ENCODE peak calls at places on chromosomes 4 and X, in five cellular contexts. C, D, O, Z and L are unnamed samples.

GRCh38 chrX:129954804-129955203 is 27.6 kb upstream of the BCORL1 start:
- DNase-seq in D (no peak), O (no peak), C (no peak), Z (no peak), L (no peak)

GRCh38 chr4:80202784-80203553 is 5.7 kb downstream of the PRDM8 start:
- DNase-seq in D (peak; percentile 58), C (no peak), Z (peak; percentile 70), O (no peak), L (no peak)

GRCh38 chrX:109638158-109638557 is 13.2 kb upstream of the KCNE5 start:
- DNase-seq in D (no peak), Z (no peak), C (no peak), O (no peak), L (no peak)

GRCh38 chrX:130539721-130540321 is 138.0 kb downstream of the RBMX2 start:
- DNase-seq in O (peak; percentile 15), C (peak; percentile 76), D (no peak), Z (peak; percentile 52), L (no peak)

GRCh38 chr4:15501941-15502340 is 32.3 kb downstream of the CC2D2A start:
- DNase-seq in D (no peak), O (no peak), C (no peak), Z (no peak), L (no peak)

GRCh38 chrX:48540015-48540350 is 469 bp downstream of the TBC1D25 start:
- DNase-seq in O (peak; percentile 8), D (no peak), C (no peak), Z (no peak), L (no peak)

GRCh38 chr4:48779095-48779997 is 733 bp downstream of the FRYL start:
- DNase-seq in C (peak; percentile 75), D (peak; percentile 48), O (peak; percentile 20), Z (peak; percentile 80), L (peak; percentile 51)

GRCh38 chr4:74117024-74117534 is 18.1 kb upstream of the CXCL2 start:
- DNase-seq in D (no peak), C (peak; percentile 60), Z (no peak), O (peak; percentile 40), L (no peak)

GRCh38 chr4:5710065-5710961 is 688 bp upstream of the EVC start:
- DNase-seq in C (no peak), O (peak; percentile 20), Z (no peak), D (no peak), L (no peak)

GRCh38 chr4:15935504-15936392 is 2.8 kb downstream of the FGFBP1 start:
- DNase-seq in C (no peak), O (no peak), D (no peak), Z (no peak), L (no peak)

GRCh38 chr4:184417802-184418511 is 56.4 kb downstream of the IRF2 start:
- DNase-seq in C (peak; percentile 49), O (peak; percentile 27), Z (no peak), D (no peak), L (no peak)

GRCh38 chrX:151169783-151170182 is 6.6 kb upstream of the GPR50 start:
- DNase-seq in D (no peak), Z (no peak), O (no peak), C (no peak), L (no peak)

DNA sequence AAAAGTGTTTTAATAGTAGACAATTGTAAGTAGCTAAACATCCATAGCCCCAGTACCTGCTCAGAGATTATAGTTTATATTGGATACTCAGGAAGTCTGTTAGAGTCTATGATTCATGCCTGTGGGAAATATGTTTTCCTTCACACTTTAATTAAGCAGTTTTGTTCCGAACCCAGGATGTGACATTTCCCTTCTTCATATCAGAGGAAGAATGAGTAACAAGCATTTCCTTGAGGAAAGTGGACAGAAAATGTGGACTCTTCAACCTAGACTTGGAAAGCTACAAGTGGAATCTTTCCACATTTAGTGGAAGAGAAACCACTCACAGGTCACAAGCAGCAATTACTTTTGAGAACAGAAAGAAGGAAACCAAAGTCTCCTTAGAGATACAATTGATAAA is 419.4 kb downstream of the C4orf33 start:
- DNase-seq in C (no peak), O (no peak), Z (no peak), D (no peak), L (no peak)
- TF ChIP-seq POLR2A in C (no peak), O (no peak), Z (no peak), D (no peak), L (no peak)

DNA sequence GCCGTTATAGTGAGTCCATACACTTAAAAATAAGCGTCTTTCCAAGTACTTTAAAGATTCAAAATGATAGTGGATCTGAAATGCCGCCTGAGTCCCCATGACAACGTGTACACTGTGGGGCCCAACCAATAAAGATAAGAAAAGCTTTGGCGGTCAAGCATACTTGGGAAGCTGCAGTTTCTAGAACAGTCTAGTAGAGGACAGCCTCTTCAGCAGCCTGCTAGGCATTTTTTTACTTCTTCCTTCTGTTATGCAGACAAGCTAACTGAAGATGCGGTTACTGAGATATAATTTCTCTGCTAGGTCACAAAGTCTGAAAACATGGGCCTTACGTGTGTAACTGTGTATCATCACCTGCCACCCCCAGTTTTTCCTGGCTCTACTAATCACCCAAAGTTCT is 402 bp upstream of the UPRT start:
- DNase-seq in O (no peak), D (no peak), Z (no peak), C (peak; percentile 44), L (no peak)
- TF ChIP-seq TAF1 in O (no peak), D (no peak), Z (no peak), C (no peak), L (no peak)

GRCh38 chrX:154378059-154378798 is 866 bp upstream of the EMD start:
- DNase-seq in O (no peak), Z (no peak), C (no peak), D (no peak), L (peak; percentile 77)

GRCh38 chrX:154380153-154380552 is 1.1 kb downstream of the EMD start:
- DNase-seq in C (no peak), Z (no peak), O (no peak), D (no peak), L (no peak)

GRCh38 chrX:154379569-154379951 is 465 bp downstream of the EMD start:
- DNase-seq in D (no peak), C (no peak), O (no peak), Z (no peak), L (no peak)

GRCh38 chrX:154380787-154381186 is 1.7 kb downstream of the EMD start:
- DNase-seq in Z (no peak), O (no peak), C (no peak), D (no peak), L (no peak)

DNA sequence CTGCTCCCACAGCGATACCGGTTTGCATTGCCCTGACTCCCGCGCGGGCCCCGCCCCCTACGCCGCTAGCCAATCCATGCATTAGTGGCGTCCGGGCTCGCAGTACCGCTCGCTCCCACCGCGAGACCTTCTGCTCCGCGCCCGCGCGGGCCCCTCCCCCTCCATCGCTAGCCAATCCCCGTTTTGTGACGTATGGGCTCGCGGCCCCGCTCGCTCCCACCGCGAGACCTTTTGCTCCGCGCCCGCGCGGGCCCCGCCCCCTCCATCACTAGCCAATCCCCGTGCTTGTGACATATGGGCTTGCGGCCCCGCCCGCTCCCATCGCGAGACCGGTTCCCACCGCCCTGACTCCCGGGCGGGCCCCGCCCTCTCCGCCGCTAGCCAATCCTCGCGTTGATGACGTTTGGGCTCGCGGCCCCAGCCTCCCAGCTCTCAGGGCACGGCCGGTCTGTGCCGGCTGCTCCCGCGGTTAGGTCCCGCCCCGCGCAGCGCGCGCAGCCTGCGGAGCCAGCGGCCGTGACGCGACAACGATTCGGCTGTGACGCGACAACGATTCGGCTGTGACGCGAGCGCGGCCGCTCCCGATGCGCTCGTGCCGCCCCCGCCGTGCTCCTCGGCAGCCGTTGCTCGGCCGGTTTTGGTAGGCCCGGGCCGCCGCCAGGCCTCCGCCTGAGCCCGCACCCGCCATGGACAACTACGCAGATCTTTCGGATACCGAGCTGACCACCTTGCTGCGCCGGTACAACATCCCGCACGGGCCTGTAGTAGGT is at the start of gene EMD:
- DNase-seq in Z (peak; percentile 90), C (peak; percentile 98), D (peak; percentile 78), O (peak; percentile 93), L (peak; percentile 87)
- TF ChIP-seq POLR2A in Z (peak; percentile 40), C (peak; percentile 79), D (no peak), O (no peak), L (peak; percentile 45)

GRCh38 chrX:74138943-74139342 is 165.0 kb upstream of the ZCCHC13 start:
- DNase-seq in C (no peak), Z (no peak), O (no peak), D (no peak), L (no peak)

GRCh38 chrX:74132265-74132664 is 171.7 kb upstream of the ZCCHC13 start:
- DNase-seq in C (no peak), D (no peak), O (no peak), Z (no peak), L (no peak)

GRCh38 chrX:74133156-74133796 is 170.7 kb upstream of the ZCCHC13 start:
- DNase-seq in D (no peak), O (peak; percentile 46), Z (no peak), C (peak; percentile 56), L (peak; percentile 19)
- TF ChIP-seq TAF1 in D (no peak), O (no peak), Z (no peak), C (no peak), L (no peak)